ENCODE peak calls at places on chromosomes 3 and 15, in seven cellular contexts. Y, A, V, W, E, B and C are unnamed samples.

GRCh38 chr3:14324224-14324944 is 78.0 kb upstream of the SLC6A6 start:
- DNase-seq in A (no peak), Y (no peak), V (no peak), W (no peak), B (no peak), E (no peak), C (no peak)

GRCh38 chr15:66404532-66404931 is 17.8 kb downstream of the MAP2K1 start:
- DNase-seq in A (no peak), V (no peak), B (no peak), W (no peak), E (no peak), Y (no peak), C (no peak)

GRCh38 chr3:172717493-172718088 is 6.7 kb upstream of the NCEH1 start:
- DNase-seq in W (no peak), A (no peak), E (peak), Y (no peak), B (no peak), V (no peak), C (no peak)

GRCh38 chr3:112984485-112984884 is 6.3 kb upstream of the GTPBP8 start:
- DNase-seq in B (no peak), A (no peak), E (no peak), W (no peak), V (peak), Y (peak), C (peak)

GRCh38 chr3:73497646-73498406 is 126.9 kb downstream of the PDZRN3 start:
- DNase-seq in W (no peak), A (no peak), E (no peak), Y (no peak), B (no peak), V (no peak), C (no peak)

GRCh38 chr3:124843068-124843467 is 44.1 kb downstream of the ITGB5 start:
- DNase-seq in B (no peak), V (no peak), Y (no peak), W (no peak), E (no peak), A (no peak), C (no peak)

GRCh38 chr15:58515807-58516206 is 84.0 kb downstream of the LIPC start:
- DNase-seq in W (no peak), A (no peak), V (no peak), Y (no peak), B (no peak), E (no peak), C (no peak)

GRCh38 chr15:46297766-46298165 is 662.9 kb downstream of the SQOR start:
- DNase-seq in V (no peak), A (no peak), E (no peak), B (no peak), Y (no peak), W (no peak), C (no peak)

GRCh38 chr3:41525288-41526064 is 326.2 kb downstream of the CTNNB1 start:
- DNase-seq in E (no peak), A (no peak), W (no peak), B (no peak), V (no peak), Y (no peak), C (no peak)

GRCh38 chr3:38115645-38116427 is 21.1 kb downstream of the ACAA1 start:
- DNase-seq in A (no peak), B (no peak), E (no peak), W (no peak), V (no peak), Y (no peak), C (no peak)

GRCh38 chr15:45185069-45185779 is 2.5 kb downstream of the SHF start:
- DNase-seq in V (no peak), E (no peak), B (no peak), A (no peak), Y (no peak), W (no peak), C (no peak)

GRCh38 chr3:146421814-146422748 is 47.3 kb downstream of the PLSCR2 start:
- DNase-seq in B (peak), E (peak), V (no peak), W (no peak), A (no peak), Y (no peak), C (no peak)

GRCh38 chr3:155737844-155738460 is 6.9 kb downstream of the PLCH1 start:
- DNase-seq in E (peak), W (no peak), B (no peak), A (no peak), Y (no peak), V (no peak), C (peak)

GRCh38 chr3:4820296-4821121 is 158.7 kb upstream of the BHLHE40 start:
- DNase-seq in B (no peak), Y (no peak), V (no peak), A (no peak), W (no peak), E (no peak), C (no peak)

GRCh38 chr3:85360742-85361387 is 402.1 kb downstream of the CADM2 start:
- DNase-seq in E (peak), Y (peak), V (peak), W (no peak), B (peak), A (no peak), C (peak)

GRCh38 chr3:71564361-71564760 is 19.2 kb downstream of the FOXP1 start:
- DNase-seq in E (no peak), V (no peak), Y (no peak), A (no peak), B (no peak), W (no peak), C (peak)

GRCh38 chr15:49421991-49422390 is 1.1 kb upstream of the FGF7 start:
- DNase-seq in B (peak), E (no peak), A (peak), V (peak), Y (peak), W (peak), C (peak)

GRCh38 chr3:63967675-63968611 is 55.4 kb downstream of the PSMD6 start:
- DNase-seq in A (no peak), B (no peak), E (no peak), V (no peak), Y (no peak), W (peak), C (peak)

GRCh38 chr3:28799084-28799483 is 450.5 kb upstream of the AZI2 start:
- DNase-seq in V (no peak), A (no peak), E (no peak), B (no peak), Y (no peak), W (no peak), C (no peak)

GRCh38 chr15:77732514-77733335 is 100.0 kb upstream of the LINGO1 start:
- DNase-seq in E (no peak), A (no peak), V (no peak), Y (no peak), W (no peak), B (no peak), C (no peak)

GRCh38 chr15:39881790-39882189 is 38.3 kb downstream of the GPR176 start:
- DNase-seq in E (no peak), A (no peak), W (no peak), Y (no peak), B (no peak), V (no peak), C (no peak)

GRCh38 chr3:154969366-154969765 is 110.8 kb upstream of the MME start:
- DNase-seq in E (no peak), A (no peak), B (no peak), V (no peak), Y (no peak), W (no peak), C (no peak)

GRCh38 chr15:70741107-70741511 is 22.2 kb downstream of the UACA start:
- DNase-seq in W (no peak), A (no peak), Y (no peak), B (peak), V (no peak), E (peak), C (peak)